ENCODE peak calls at places on chromosomes 11 and 22, in nine cellular contexts. L, B, O, Y, I, M, V, D and R are unnamed samples.

GRCh38 chr11:66360406-66361073 is 11.0 kb downstream of the SLC29A2 start:
- DNase-seq in B (no peak), V (no peak), D (no peak), Y (peak), M (no peak), O (no peak), L (no peak), I (no peak), R (no peak)

GRCh38 chr11:64566042-64566914 is 24.7 kb upstream of the SLC22A12 start:
- DNase-seq in V (peak), O (peak), Y (no peak), L (no peak), D (no peak), B (peak), M (peak), I (peak), R (peak)

GRCh38 chr22:23269441-23270211 is 89.3 kb downstream of the BCR start:
- DNase-seq in B (peak), M (no peak), O (no peak), V (no peak), Y (no peak), L (no peak), I (no peak), D (no peak), R (no peak)

GRCh38 chr11:78057462-78058055 is 6.1 kb upstream of the THRSP start:
- DNase-seq in M (no peak), V (no peak), B (no peak), D (no peak), O (no peak), I (no peak), Y (no peak), L (no peak), R (no peak)

GRCh38 chr22:36449776-36450175 is 31.7 kb downstream of the TXN2 start:
- DNase-seq in V (no peak), I (no peak), O (no peak), L (no peak), Y (no peak), D (no peak), M (no peak), B (no peak), R (no peak)

GRCh38 chr11:37978647-37979046 is 1380.6 kb upstream of the RAG2 start:
- DNase-seq in M (no peak), D (no peak), V (no peak), Y (no peak), B (no peak), O (no peak), I (no peak), L (no peak), R (no peak)

GRCh38 chr11:13268791-13269190 is 8.8 kb upstream of the BMAL1 start:
- DNase-seq in D (no peak), M (no peak), L (no peak), V (no peak), O (no peak), Y (no peak), B (no peak), I (no peak), R (no peak)

GRCh38 chr11:110715541-110715940 is 3.3 kb upstream of the ARHGAP20 start:
- DNase-seq in M (no peak), L (no peak), V (no peak), O (peak), D (no peak), I (no peak), B (no peak), Y (no peak), R (no peak)

GRCh38 chr11:61587541-61587941 is 6.7 kb upstream of the SYT7 start:
- DNase-seq in M (no peak), O (peak), V (peak), D (no peak), Y (peak), B (no peak), L (peak), I (peak), R (no peak)

GRCh38 chr11:70076461-70076931 is 1.6 kb upstream of the ANO1 start:
- DNase-seq in L (no peak), O (no peak), Y (no peak), B (no peak), I (no peak), V (no peak), D (no peak), M (no peak), R (no peak)

GRCh38 chr11:134920851-134921608 is 509.0 kb upstream of the B3GAT1 start:
- DNase-seq in V (no peak), I (no peak), O (no peak), L (no peak), M (no peak), D (no peak), B (no peak), Y (no peak), R (no peak)

GRCh38 chr22:37300551-37301017 is 18.3 kb downstream of the CYTH4 start:
- DNase-seq in L (no peak), Y (peak), O (no peak), V (no peak), B (no peak), D (no peak), M (no peak), I (no peak), R (no peak)

GRCh38 chr11:112367453-112367852 is 106.8 kb upstream of the PLET1 start:
- DNase-seq in D (no peak), O (no peak), B (no peak), Y (no peak), L (no peak), M (no peak), V (no peak), I (no peak), R (no peak)

GRCh38 chr11:3191586-3192324 is 26.6 kb upstream of the OSBPL5 start:
- DNase-seq in L (no peak), I (no peak), V (no peak), O (no peak), Y (no peak), M (no peak), D (no peak), B (no peak), R (no peak)

GRCh38 chr11:8865304-8865703 is 45.7 kb upstream of the AKIP1 start:
- DNase-seq in B (no peak), M (no peak), V (no peak), D (no peak), L (no peak), O (no peak), Y (no peak), I (no peak), R (no peak)

GRCh38 chr11:8867035-8867434 is 44.0 kb upstream of the AKIP1 start:
- DNase-seq in Y (no peak), L (no peak), V (no peak), B (no peak), D (no peak), I (no peak), O (peak), M (peak), R (no peak)

GRCh38 chr11:8858808-8859207 is 52.2 kb upstream of the AKIP1 start:
- DNase-seq in D (no peak), V (no peak), Y (no peak), M (no peak), L (no peak), I (no peak), B (no peak), O (no peak), R (no peak)

GRCh38 chr11:8867856-8868705 is 42.9 kb upstream of the AKIP1 start:
- DNase-seq in L (no peak), I (no peak), M (peak), B (no peak), O (peak), Y (no peak), D (no peak), V (no peak), R (no peak)

DNA sequence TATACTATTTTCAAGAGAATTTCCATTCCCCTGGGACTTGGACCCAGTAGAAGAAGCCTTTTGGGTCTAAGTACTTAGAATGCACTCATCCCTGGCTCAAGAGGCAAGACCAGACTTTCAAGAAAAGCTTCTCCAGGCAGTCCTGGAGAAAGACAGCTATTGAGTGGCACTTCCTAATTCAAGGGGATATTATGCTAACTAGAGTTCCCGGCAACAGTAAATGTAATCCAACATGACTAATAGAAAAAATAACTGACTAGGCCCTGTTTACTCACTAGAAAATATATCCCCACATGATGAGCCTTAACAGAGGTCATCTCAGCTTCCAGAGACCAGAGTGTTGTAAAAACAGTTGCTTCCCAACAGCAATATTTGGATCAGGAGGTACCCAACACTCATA is 47.2 kb upstream of the AKIP1 start:
- DNase-seq in B (no peak), Y (no peak), V (no peak), M (peak), L (no peak), O (peak), I (no peak), D (no peak), R (no peak)
- H3K27ac ChIP-seq in B (no peak), Y (no peak), V (no peak), M (peak), L (no peak), O (peak), I (peak), D (peak), R (peak)

DNA sequence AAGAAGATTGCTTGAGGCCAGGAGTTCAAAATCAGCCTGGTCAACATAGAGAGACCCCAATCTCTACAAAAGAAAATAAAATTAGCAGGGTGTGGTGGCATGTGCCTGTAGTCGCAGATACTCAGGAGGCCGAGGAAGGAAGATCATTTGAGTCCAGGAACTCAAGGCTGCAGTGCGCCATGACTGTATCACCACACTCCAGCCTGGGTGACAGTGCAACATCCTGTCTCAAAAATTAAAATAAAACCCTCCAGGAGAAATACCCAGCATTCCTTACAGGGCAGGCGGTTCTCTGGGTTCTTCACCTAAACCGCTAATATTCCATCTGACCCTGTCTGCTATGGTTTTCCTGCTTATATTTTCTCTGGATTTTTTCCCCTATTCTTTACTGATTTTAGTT is 13.5 kb downstream of the TCF20 start:
- DNase-seq in D (no peak), I (no peak), L (no peak), O (no peak), V (no peak), M (no peak), Y (no peak), B (no peak), R (no peak)
- H3K27ac ChIP-seq in D (no peak), I (no peak), L (no peak), O (no peak), V (no peak), M (no peak), Y (no peak), B (no peak), R (no peak)

GRCh38 chr11:57512646-57513445 is 2.7 kb downstream of the SLC43A1 start:
- DNase-seq in Y (no peak), V (no peak), L (no peak), M (no peak), D (no peak), B (no peak), O (peak), I (no peak), R (no peak)
- H3K27ac ChIP-seq in Y (no peak), V (peak), L (no peak), M (no peak), D (no peak), B (peak), O (no peak), I (no peak), R (no peak)

DNA sequence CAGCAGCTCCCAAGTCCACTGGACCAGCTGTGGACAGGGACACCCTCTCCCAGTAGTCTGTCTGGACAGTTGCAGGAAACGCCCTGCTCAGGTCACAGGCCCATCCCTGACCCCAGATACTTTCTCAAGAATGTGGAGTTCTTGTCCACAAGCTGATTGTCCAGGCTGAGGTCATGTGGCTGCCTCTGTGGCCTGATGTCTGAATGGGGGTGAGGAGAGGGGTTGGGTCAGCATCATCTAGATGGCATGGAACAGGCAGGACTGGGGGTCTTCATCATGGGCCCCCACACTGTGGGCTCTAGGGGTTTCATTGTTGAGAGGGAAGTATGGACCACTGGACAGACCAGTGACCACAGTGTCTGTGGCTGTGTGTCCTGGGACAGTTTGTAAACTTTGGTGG is 1015.0 kb downstream of the TBC1D22A start:
- DNase-seq in O (no peak), I (no peak), M (no peak), D (no peak), Y (no peak), L (no peak), V (no peak), B (no peak), R (no peak)
- H3K27ac ChIP-seq in O (no peak), I (no peak), M (no peak), D (no peak), Y (no peak), L (no peak), V (no peak), B (no peak), R (no peak)

GRCh38 chr22:43008921-43009320 is 6.0 kb downstream of the PACSIN2 start:
- DNase-seq in D (no peak), B (no peak), V (no peak), I (no peak), L (no peak), Y (no peak), M (no peak), O (peak), R (no peak)

GRCh38 chr22:43007519-43008102 is 7.3 kb downstream of the PACSIN2 start:
- DNase-seq in L (no peak), I (peak), O (peak), Y (no peak), M (peak), V (no peak), D (no peak), B (peak), R (no peak)

GRCh38 chr22:43011079-43011478 is 3.9 kb downstream of the PACSIN2 start:
- DNase-seq in D (no peak), L (no peak), I (peak), M (no peak), B (no peak), O (no peak), Y (no peak), V (no peak), R (no peak)

GRCh38 chr22:43008509-43008908 is 6.4 kb downstream of the PACSIN2 start:
- DNase-seq in L (no peak), B (no peak), V (no peak), O (peak), D (no peak), Y (no peak), M (no peak), I (no peak), R (no peak)

DNA sequence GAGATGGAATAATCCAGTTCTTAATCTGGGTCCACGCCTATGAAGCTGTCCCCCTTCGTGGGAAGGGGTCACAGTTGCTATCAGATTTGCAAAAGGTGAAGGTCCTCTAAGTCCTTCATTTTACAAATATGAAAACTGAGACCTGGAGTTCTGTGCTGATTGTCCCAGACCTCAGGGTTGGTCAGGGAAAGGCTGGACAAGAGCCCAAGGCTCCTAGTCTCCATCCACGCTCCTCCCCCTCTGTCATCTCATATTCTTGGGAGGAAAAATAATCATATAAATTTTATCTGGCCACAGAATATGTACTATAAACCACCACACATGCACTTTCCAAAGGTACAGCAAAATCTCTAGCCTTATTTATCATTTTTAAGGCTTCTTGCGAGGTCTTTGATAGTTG is 5.5 kb downstream of the PACSIN2 start:
- DNase-seq in I (no peak), B (no peak), M (no peak), L (no peak), O (no peak), V (no peak), Y (no peak), D (no peak), R (no peak)
- H3K27ac ChIP-seq in I (no peak), B (no peak), M (no peak), L (no peak), O (peak), V (no peak), Y (no peak), D (no peak), R (no peak)